ENCODE peak calls at places on chromosomes 7 and 10, in seven cellular contexts. One of them, this sample, is unnamed. For H3K4me1, the result is how much of the 10 kb centered on the place peaks cover.

GRCh38 chr10:43208147-43209063 is 58.5 kb downstream of the RASGEF1A start:
- DNase-seq in psoas muscle: peak
- DNase-seq in mesendoderm: no peak
- DNase-seq in MM.1S: no peak
- DNase-seq in CD8-positive, alpha-beta memory T cell: no peak
- DNase-seq in neural progenitor cell: no peak
- DNase-seq in heart left ventricle: peak
- DNase-seq in this sample: no peak

GRCh38 chr7:131057015-131057518 is 270.6 kb upstream of the MKLN1 start:
- DNase-seq in psoas muscle: no peak
- DNase-seq in mesendoderm: no peak
- DNase-seq in MM.1S: peak
- DNase-seq in CD8-positive, alpha-beta memory T cell: peak
- DNase-seq in neural progenitor cell: no peak
- DNase-seq in heart left ventricle: no peak
- DNase-seq in this sample: peak

GRCh38 chr10:132403511-132404168 is 6.6 kb downstream of the PWWP2B start:
- DNase-seq in psoas muscle: no peak
- DNase-seq in mesendoderm: no peak
- DNase-seq in MM.1S: no peak
- DNase-seq in CD8-positive, alpha-beta memory T cell: no peak
- DNase-seq in neural progenitor cell: no peak
- DNase-seq in heart left ventricle: no peak
- DNase-seq in this sample: no peak

GRCh38 chr7:102890292-102890970 is 22.4 kb upstream of the LRRC17 start:
- DNase-seq in psoas muscle: no peak
- DNase-seq in mesendoderm: no peak
- DNase-seq in MM.1S: no peak
- DNase-seq in CD8-positive, alpha-beta memory T cell: no peak
- DNase-seq in neural progenitor cell: no peak
- DNase-seq in heart left ventricle: peak
- DNase-seq in this sample: peak

GRCh38 chr7:130513447-130513846 is 21.6 kb downstream of the MEST start:
- DNase-seq in psoas muscle: no peak
- DNase-seq in mesendoderm: no peak
- DNase-seq in MM.1S: no peak
- DNase-seq in CD8-positive, alpha-beta memory T cell: no peak
- DNase-seq in neural progenitor cell: no peak
- DNase-seq in heart left ventricle: no peak
- DNase-seq in this sample: no peak

GRCh38 chr7:41491752-41492405 is 211.0 kb downstream of the INHBA start:
- DNase-seq in psoas muscle: no peak
- DNase-seq in mesendoderm: no peak
- DNase-seq in MM.1S: no peak
- DNase-seq in CD8-positive, alpha-beta memory T cell: no peak
- DNase-seq in neural progenitor cell: no peak
- DNase-seq in heart left ventricle: no peak
- DNase-seq in this sample: no peak

GRCh38 chr10:61548371-61548770 is 95.2 kb upstream of the TMEM26 start:
- DNase-seq in psoas muscle: no peak
- DNase-seq in mesendoderm: no peak
- DNase-seq in MM.1S: no peak
- DNase-seq in CD8-positive, alpha-beta memory T cell: no peak
- DNase-seq in neural progenitor cell: no peak
- DNase-seq in heart left ventricle: no peak
- DNase-seq in this sample: no peak

GRCh38 chr7:41010967-41011366 is 691.9 kb downstream of the INHBA start:
- DNase-seq in psoas muscle: no peak
- DNase-seq in mesendoderm: no peak
- DNase-seq in MM.1S: no peak
- DNase-seq in CD8-positive, alpha-beta memory T cell: no peak
- DNase-seq in neural progenitor cell: no peak
- DNase-seq in heart left ventricle: peak
- DNase-seq in this sample: peak

GRCh38 chr10:93752761-93753160 is 5.0 kb upstream of the LGI1 start:
- DNase-seq in psoas muscle: no peak
- DNase-seq in mesendoderm: peak
- DNase-seq in MM.1S: no peak
- DNase-seq in CD8-positive, alpha-beta memory T cell: no peak
- DNase-seq in neural progenitor cell: peak
- DNase-seq in heart left ventricle: no peak
- DNase-seq in this sample: no peak

GRCh38 chr10:91885362-91886079 is 23.8 kb downstream of the FGFBP3 start:
- DNase-seq in psoas muscle: no peak
- DNase-seq in mesendoderm: no peak
- DNase-seq in MM.1S: no peak
- DNase-seq in CD8-positive, alpha-beta memory T cell: no peak
- DNase-seq in neural progenitor cell: no peak
- DNase-seq in heart left ventricle: no peak
- DNase-seq in this sample: no peak

GRCh38 chr7:77422500-77422899 is 6.4 kb upstream of the GSAP start:
- DNase-seq in psoas muscle: no peak
- DNase-seq in mesendoderm: no peak
- DNase-seq in MM.1S: no peak
- DNase-seq in CD8-positive, alpha-beta memory T cell: no peak
- DNase-seq in neural progenitor cell: no peak
- DNase-seq in heart left ventricle: no peak
- DNase-seq in this sample: no peak

GRCh38 chr10:61567729-61568128 is 95.0 kb upstream of the CABCOCO1 start:
- DNase-seq in psoas muscle: no peak
- DNase-seq in mesendoderm: no peak
- DNase-seq in MM.1S: no peak
- DNase-seq in CD8-positive, alpha-beta memory T cell: no peak
- DNase-seq in neural progenitor cell: no peak
- DNase-seq in heart left ventricle: no peak
- DNase-seq in this sample: no peak

GRCh38 chr7:13727279-13727678 is 262.2 kb downstream of the ETV1 start:
- DNase-seq in psoas muscle: no peak
- DNase-seq in mesendoderm: no peak
- DNase-seq in MM.1S: no peak
- DNase-seq in CD8-positive, alpha-beta memory T cell: no peak
- DNase-seq in neural progenitor cell: no peak
- DNase-seq in heart left ventricle: no peak
- DNase-seq in this sample: no peak

GRCh38 chr7:146115665-146116451 is 743 bp upstream of the CNTNAP2 start:
- DNase-seq in psoas muscle: peak
- DNase-seq in mesendoderm: peak
- DNase-seq in MM.1S: peak
- DNase-seq in CD8-positive, alpha-beta memory T cell: no peak
- DNase-seq in neural progenitor cell: peak
- DNase-seq in heart left ventricle: peak
- DNase-seq in this sample: peak

GRCh38 chr10:63558132-63558784 is 37.1 kb downstream of the REEP3 start:
- DNase-seq in psoas muscle: no peak
- DNase-seq in mesendoderm: peak
- DNase-seq in MM.1S: no peak
- DNase-seq in CD8-positive, alpha-beta memory T cell: no peak
- DNase-seq in neural progenitor cell: no peak
- DNase-seq in heart left ventricle: no peak
- DNase-seq in this sample: no peak

GRCh38 chr10:59668081-59668480 is 41.6 kb downstream of the SLC16A9 start:
- DNase-seq in psoas muscle: no peak
- DNase-seq in mesendoderm: peak
- DNase-seq in MM.1S: no peak
- DNase-seq in CD8-positive, alpha-beta memory T cell: no peak
- DNase-seq in neural progenitor cell: no peak
- DNase-seq in heart left ventricle: no peak
- DNase-seq in this sample: peak

GRCh38 chr10:50653142-50653541 is 29.4 kb upstream of the SGMS1 start:
- DNase-seq in psoas muscle: no peak
- DNase-seq in mesendoderm: no peak
- DNase-seq in MM.1S: peak
- DNase-seq in CD8-positive, alpha-beta memory T cell: peak
- DNase-seq in neural progenitor cell: no peak
- DNase-seq in heart left ventricle: no peak
- DNase-seq in this sample: no peak

GRCh38 chr10:74021248-74022055 is 23.5 kb downstream of the VCL start:
- DNase-seq in psoas muscle: no peak
- DNase-seq in mesendoderm: no peak
- DNase-seq in MM.1S: no peak
- DNase-seq in CD8-positive, alpha-beta memory T cell: no peak
- DNase-seq in neural progenitor cell: no peak
- DNase-seq in heart left ventricle: no peak
- DNase-seq in this sample: no peak

GRCh38 chr10:71973777-71974488 is 9.7 kb downstream of the CHST3 start:
- DNase-seq in psoas muscle: no peak
- DNase-seq in mesendoderm: no peak
- DNase-seq in MM.1S: no peak
- DNase-seq in CD8-positive, alpha-beta memory T cell: no peak
- DNase-seq in neural progenitor cell: no peak
- DNase-seq in heart left ventricle: no peak
- DNase-seq in this sample: no peak

GRCh38 chr10:71978476-71978875 is 14.3 kb downstream of the CHST3 start:
- DNase-seq in psoas muscle: peak
- DNase-seq in mesendoderm: peak
- DNase-seq in MM.1S: no peak
- DNase-seq in CD8-positive, alpha-beta memory T cell: no peak
- DNase-seq in neural progenitor cell: peak
- DNase-seq in heart left ventricle: no peak
- DNase-seq in this sample: no peak

GRCh38 chr10:71974489-71975011 is 10.4 kb downstream of the CHST3 start:
- DNase-seq in psoas muscle: peak
- DNase-seq in mesendoderm: peak
- DNase-seq in MM.1S: no peak
- DNase-seq in CD8-positive, alpha-beta memory T cell: no peak
- DNase-seq in neural progenitor cell: no peak
- DNase-seq in heart left ventricle: no peak
- DNase-seq in this sample: peak

GRCh38 chr10:71975087-71975890 is 11.1 kb downstream of the CHST3 start:
- DNase-seq in psoas muscle: peak
- DNase-seq in mesendoderm: no peak
- DNase-seq in MM.1S: no peak
- DNase-seq in CD8-positive, alpha-beta memory T cell: no peak
- DNase-seq in neural progenitor cell: no peak
- DNase-seq in heart left ventricle: peak
- DNase-seq in this sample: peak

GRCh38 chr10:71975891-71976725 is 11.9 kb downstream of the CHST3 start:
- DNase-seq in psoas muscle: peak
- DNase-seq in mesendoderm: peak
- DNase-seq in MM.1S: no peak
- DNase-seq in CD8-positive, alpha-beta memory T cell: no peak
- DNase-seq in neural progenitor cell: no peak
- DNase-seq in heart left ventricle: peak
- DNase-seq in this sample: peak
- H3K4me1 ChIP-seq in psoas muscle: half or more
- H3K4me1 ChIP-seq in mesendoderm: under half
- H3K4me1 ChIP-seq in MM.1S: under half
- H3K4me1 ChIP-seq in CD8-positive, alpha-beta memory T cell: under half
- H3K4me1 ChIP-seq in neural progenitor cell: under half
- H3K4me1 ChIP-seq in heart left ventricle: half or more
- H3K4me1 ChIP-seq in this sample: under half

GRCh38 chr10:84269773-84270172 is 24.9 kb downstream of the RGR start:
- DNase-seq in psoas muscle: no peak
- DNase-seq in mesendoderm: no peak
- DNase-seq in MM.1S: no peak
- DNase-seq in CD8-positive, alpha-beta memory T cell: no peak
- DNase-seq in neural progenitor cell: no peak
- DNase-seq in heart left ventricle: no peak
- DNase-seq in this sample: no peak
- H3K4me3 ChIP-seq in psoas muscle: no peak
- H3K4me3 ChIP-seq in mesendoderm: no peak
- H3K4me3 ChIP-seq in MM.1S: no peak
- H3K4me3 ChIP-seq in CD8-positive, alpha-beta memory T cell: no peak
- H3K4me3 ChIP-seq in neural progenitor cell: no peak
- H3K4me3 ChIP-seq in heart left ventricle: no peak
- H3K4me3 ChIP-seq in this sample: no peak

DNA sequence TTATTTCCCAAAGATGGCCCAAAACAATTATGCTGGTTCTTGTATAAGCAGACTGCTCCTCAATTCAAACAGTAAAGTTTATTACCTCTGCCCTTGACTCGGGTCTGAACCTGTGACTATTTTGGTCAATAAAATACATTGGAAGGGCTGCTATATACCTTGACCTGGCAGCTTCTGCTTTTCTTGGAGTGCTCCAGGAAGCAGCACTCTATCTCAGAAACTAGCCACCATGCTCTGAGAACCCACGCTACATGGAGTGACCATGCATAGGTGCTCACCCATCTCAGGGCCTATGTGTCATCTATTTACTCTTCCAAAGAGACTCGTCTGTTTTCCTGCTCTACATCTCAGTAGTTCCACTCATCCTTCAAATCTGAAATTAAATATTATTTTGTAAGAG is 299.9 kb downstream of the AHR start:
- DNase-seq in psoas muscle: no peak
- DNase-seq in mesendoderm: no peak
- DNase-seq in MM.1S: no peak
- DNase-seq in CD8-positive, alpha-beta memory T cell: no peak
- DNase-seq in neural progenitor cell: no peak
- DNase-seq in heart left ventricle: no peak
- DNase-seq in this sample: no peak
- H3K27ac ChIP-seq in psoas muscle: no peak
- H3K27ac ChIP-seq in mesendoderm: no peak
- H3K27ac ChIP-seq in MM.1S: no peak
- H3K27ac ChIP-seq in CD8-positive, alpha-beta memory T cell: no peak
- H3K27ac ChIP-seq in neural progenitor cell: no peak
- H3K27ac ChIP-seq in heart left ventricle: no peak
- H3K27ac ChIP-seq in this sample: no peak

GRCh38 chr10:110821508-110821907 is 50.2 kb upstream of the PDCD4 start:
- DNase-seq in psoas muscle: peak
- DNase-seq in mesendoderm: no peak
- DNase-seq in MM.1S: no peak
- DNase-seq in CD8-positive, alpha-beta memory T cell: no peak
- DNase-seq in neural progenitor cell: no peak
- DNase-seq in heart left ventricle: peak
- DNase-seq in this sample: no peak

GRCh38 chr10:110822065-110822707 is 49.5 kb upstream of the PDCD4 start:
- DNase-seq in psoas muscle: no peak
- DNase-seq in mesendoderm: no peak
- DNase-seq in MM.1S: no peak
- DNase-seq in CD8-positive, alpha-beta memory T cell: no peak
- DNase-seq in neural progenitor cell: peak
- DNase-seq in heart left ventricle: no peak
- DNase-seq in this sample: no peak

GRCh38 chr10:110818311-110819257 is 53.1 kb upstream of the PDCD4 start:
- DNase-seq in psoas muscle: no peak
- DNase-seq in mesendoderm: no peak
- DNase-seq in MM.1S: no peak
- DNase-seq in CD8-positive, alpha-beta memory T cell: no peak
- DNase-seq in neural progenitor cell: no peak
- DNase-seq in heart left ventricle: no peak
- DNase-seq in this sample: no peak

GRCh38 chr10:110822708-110823291 is 48.9 kb upstream of the PDCD4 start:
- DNase-seq in psoas muscle: no peak
- DNase-seq in mesendoderm: peak
- DNase-seq in MM.1S: no peak
- DNase-seq in CD8-positive, alpha-beta memory T cell: no peak
- DNase-seq in neural progenitor cell: peak
- DNase-seq in heart left ventricle: no peak
- DNase-seq in this sample: no peak

DNA sequence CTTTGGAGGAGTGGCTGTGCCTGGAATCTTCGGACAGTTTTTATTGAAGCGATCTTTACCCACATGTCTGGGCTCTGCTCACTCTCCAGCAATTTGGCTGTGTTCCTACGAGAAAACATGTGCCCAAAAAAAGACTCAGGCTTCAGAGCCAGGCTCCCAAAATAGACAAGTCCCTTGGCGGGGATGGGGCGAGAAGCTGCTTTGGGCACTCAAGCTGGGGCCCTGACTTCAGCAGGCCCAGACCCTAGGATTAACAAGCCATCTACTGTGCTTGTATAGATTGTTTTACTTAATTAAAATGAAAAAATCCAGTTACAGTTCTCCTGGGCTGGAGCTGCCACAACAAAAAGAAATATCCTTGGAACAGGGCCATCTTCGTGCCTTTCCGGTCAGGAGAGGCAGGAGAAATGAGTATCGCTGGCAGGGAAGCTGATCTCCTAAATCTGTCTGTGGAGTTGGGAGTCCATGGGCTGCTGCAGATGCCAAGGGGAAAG is 51.4 kb upstream of the PDCD4 start:
- DNase-seq in psoas muscle: peak
- DNase-seq in mesendoderm: no peak
- DNase-seq in MM.1S: no peak
- DNase-seq in CD8-positive, alpha-beta memory T cell: no peak
- DNase-seq in neural progenitor cell: no peak
- DNase-seq in heart left ventricle: peak
- DNase-seq in this sample: no peak
- H3K4me1 ChIP-seq in psoas muscle: half or more
- H3K4me1 ChIP-seq in mesendoderm: under half
- H3K4me1 ChIP-seq in MM.1S: under half
- H3K4me1 ChIP-seq in CD8-positive, alpha-beta memory T cell: under half
- H3K4me1 ChIP-seq in neural progenitor cell: under half
- H3K4me1 ChIP-seq in heart left ventricle: half or more
- H3K4me1 ChIP-seq in this sample: under half